ENCODE peak calls at places on chromosomes 7 and 10, in four cellular contexts. M, D, G and Z are unnamed samples.

GRCh38 chr7:43044521-43044920 is 67.9 kb upstream of the HECW1 start:
- DNase-seq in M (no peak), D (no peak), G (no peak), Z (no peak)

GRCh38 chr10:124626759-124627380 is 117.3 kb downstream of the FAM53B start:
- DNase-seq in M (no peak), D (peak), G (no peak), Z (no peak)

GRCh38 chr7:124152859-124153692 is 120.2 kb upstream of the TMEM229A start:
- DNase-seq in M (no peak), D (no peak), G (peak), Z (peak)

GRCh38 chr7:127057918-127058317 is 194.8 kb downstream of the GRM8 start:
- DNase-seq in M (no peak), D (no peak), G (no peak), Z (no peak)

GRCh38 chr10:129971381-129972144 is 7.5 kb upstream of the EBF3 start:
- DNase-seq in M (peak), D (no peak), G (peak), Z (peak)

GRCh38 chr10:114638874-114639625 is 19.0 kb downstream of the ABLIM1 start:
- DNase-seq in M (no peak), D (peak), G (peak), Z (peak)

GRCh38 chr10:47256753-47257336 is 43.2 kb upstream of the GDF10 start:
- DNase-seq in M (no peak), D (no peak), G (no peak), Z (no peak)

GRCh38 chr7:71594746-71595145 is 462.8 kb downstream of the GALNT17 start:
- DNase-seq in M (no peak), D (no peak), G (no peak), Z (no peak)

GRCh38 chr7:24718977-24719491 is 38.2 kb downstream of the GSDME start:
- DNase-seq in M (no peak), D (peak), G (no peak), Z (no peak)

GRCh38 chr10:50453940-50454339 is 169.8 kb downstream of the SGMS1 start:
- DNase-seq in M (no peak), D (no peak), G (no peak), Z (no peak)

GRCh38 chr10:33858326-33858725 is 523.9 kb upstream of the NRP1 start:
- DNase-seq in M (no peak), D (no peak), G (no peak), Z (peak)

GRCh38 chr10:14975672-14976273 is 16.6 kb downstream of the MEIG1 start:
- DNase-seq in M (peak), D (no peak), G (no peak), Z (no peak)

DNA sequence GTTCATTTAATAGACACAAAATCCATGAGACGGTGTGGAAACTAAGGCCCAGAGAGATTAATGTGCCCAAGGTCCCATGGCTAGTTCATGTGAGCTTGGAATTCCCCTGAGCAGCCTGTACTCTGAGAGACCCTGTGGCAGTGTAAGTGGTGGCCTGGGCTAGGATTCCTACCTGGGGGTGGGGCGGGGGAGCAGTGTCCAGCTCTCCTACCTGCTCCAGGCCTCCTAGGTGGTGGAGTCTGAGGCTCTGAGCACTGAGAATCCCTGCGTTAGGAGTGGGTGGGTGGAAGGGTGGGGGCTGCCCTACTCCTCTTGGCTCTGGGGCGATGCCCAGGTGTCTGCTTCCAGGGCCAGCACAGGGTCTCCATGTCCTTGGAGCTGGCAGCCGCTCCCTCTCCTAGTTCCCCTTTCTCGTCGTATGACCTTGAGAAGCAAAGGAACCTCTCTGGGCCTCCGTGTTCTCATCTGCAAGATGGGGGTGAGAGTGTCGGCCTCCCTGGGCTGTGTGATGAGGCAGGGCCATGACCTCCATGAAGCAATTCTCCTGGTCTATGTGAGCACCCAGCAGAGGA is 2.5 kb downstream of the SNCG start:
- DNase-seq in M (no peak), D (no peak), G (no peak), Z (no peak)
- TF ChIP-seq FOS in M (no peak), D (no peak), G (no peak), Z (no peak)

DNA sequence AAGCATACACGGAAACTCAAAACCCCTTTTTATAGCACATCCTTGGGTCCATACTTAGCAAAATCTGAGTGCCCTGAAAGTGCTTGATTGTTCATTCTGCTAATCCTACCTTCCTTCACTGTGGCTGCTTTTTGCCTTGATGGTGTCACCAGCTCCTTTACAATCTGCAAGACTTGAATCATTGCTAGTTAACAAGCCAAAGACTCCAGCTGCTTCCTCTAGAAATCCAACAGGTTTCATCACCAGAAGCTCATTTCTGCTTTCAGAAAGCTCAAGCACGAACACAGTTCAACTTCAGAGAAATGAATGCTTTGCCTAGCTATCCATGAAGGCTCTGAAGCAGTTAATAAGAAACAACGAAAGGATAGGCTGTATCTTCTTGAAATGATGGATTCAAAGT is 38.0 kb downstream of the USP6NL start:
- DNase-seq in M (no peak), D (peak), G (peak), Z (peak)
- TF ChIP-seq FOS in M (no peak), D (no peak), G (no peak), Z (no peak)

DNA sequence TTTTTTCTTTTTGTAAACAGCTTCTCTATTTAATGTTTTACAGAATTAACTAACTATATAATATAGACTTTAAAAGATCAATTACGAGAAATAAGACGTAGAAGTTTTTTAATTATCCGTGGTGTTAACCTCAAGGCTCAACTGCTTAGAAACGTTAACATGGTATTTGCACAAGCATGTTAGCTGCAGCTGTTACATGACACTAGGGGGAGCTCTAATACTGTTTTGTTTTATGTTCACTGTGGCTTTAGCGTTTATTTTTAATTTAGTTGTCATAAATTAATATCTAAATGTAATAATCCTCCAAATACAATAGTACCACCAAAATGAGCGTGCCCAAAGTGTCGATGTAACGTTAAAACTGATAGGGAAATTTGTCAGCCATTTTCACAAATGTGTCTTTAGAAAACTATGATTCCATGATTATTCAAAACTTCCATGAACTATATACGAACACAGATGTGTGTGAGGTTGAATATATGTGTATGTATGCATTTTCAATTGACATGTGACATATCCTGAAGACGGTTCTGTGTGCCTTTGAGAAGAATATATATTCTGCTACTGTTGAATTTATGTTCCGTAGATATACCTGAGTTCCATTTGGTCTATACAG is 828.8 kb upstream of the MBL2 start:
- DNase-seq in M (peak), D (no peak), G (peak), Z (peak)
- TF ChIP-seq FOS in M (no peak), D (no peak), G (no peak), Z (no peak)

GRCh38 chr10:21315321-21316220 is 209.9 kb downstream of the SKIDA1 start:
- DNase-seq in M (no peak), D (no peak), G (peak), Z (peak)
- TF ChIP-seq FOS in M (no peak), D (no peak), G (peak), Z (peak)

GRCh38 chr10:72483452-72483851 is 128.7 kb upstream of the DNAJB12 start:
- DNase-seq in M (no peak), D (no peak), G (no peak), Z (no peak)
- TF ChIP-seq FOS in M (no peak), D (no peak), G (no peak), Z (no peak)

DNA sequence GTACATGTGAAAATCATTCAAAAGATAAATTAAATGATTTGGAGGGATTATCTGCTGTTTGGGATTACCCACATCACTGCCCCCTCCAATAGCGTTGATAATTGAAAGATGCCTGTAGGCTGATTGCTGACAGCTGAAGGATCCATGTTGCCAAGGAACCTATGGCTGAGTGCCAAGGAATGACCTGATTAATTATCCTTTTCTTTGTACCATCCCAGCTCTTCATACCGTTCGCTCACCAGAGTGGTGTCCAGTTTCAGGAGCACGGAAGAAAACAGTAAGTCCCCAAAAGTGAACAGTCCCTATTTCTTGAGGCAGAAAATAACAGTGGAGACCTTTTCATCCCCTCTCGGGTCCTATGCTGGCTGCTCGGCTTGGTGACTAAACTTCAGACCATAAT is 108.7 kb downstream of the SPAG6 start:
- DNase-seq in M (no peak), D (no peak), G (no peak), Z (no peak)
- TF ChIP-seq FOS in M (no peak), D (no peak), G (no peak), Z (no peak)

DNA sequence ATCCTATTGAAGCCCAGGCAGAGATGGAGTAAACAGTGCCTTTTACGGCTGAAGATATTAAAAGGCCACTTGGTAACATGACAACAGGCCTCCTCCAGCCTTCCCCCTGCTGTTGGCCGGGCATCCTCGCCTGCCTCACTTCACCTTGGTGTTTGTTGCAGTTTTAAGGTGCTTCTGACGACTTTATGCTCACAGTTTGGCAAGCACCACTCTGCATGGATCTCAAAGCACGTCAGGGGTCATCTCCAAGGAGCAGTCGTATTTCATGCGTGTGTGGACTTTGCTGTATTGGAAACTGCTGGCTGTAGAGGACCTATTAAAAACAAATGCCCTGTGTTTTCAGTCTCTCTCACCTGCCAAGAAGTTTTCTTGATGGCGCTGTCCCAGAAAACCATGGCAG is 483.1 kb downstream of the RPS24 start:
- DNase-seq in M (no peak), D (no peak), G (no peak), Z (no peak)
- TF ChIP-seq FOS in M (no peak), D (no peak), G (no peak), Z (no peak)

DNA sequence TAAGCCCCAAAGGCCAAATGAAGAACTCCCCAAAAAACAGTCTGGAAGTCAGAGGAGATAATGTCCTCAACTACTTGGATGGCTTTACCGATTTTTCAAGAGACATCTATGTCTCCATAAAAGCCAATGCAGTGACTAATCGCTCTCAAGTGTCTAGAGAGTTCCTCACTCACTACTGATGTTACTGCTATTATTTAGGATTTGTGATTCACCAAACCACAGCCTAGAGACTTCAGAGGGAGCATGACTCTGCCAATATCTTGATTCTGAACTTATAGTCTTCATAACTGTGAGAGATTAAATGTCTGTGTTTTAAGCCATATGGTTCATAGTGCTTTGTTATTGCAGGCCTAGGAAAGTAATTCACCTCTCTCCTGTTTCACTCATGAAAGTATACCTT is 160.2 kb downstream of the IPMK start:
- DNase-seq in M (no peak), D (no peak), G (peak), Z (no peak)
- TF ChIP-seq FOS in M (no peak), D (no peak), G (no peak), Z (no peak)